ENCODE peak calls at places on chromosome 7, in ten cellular contexts. Z, O, P, E, Q, L, I, T, K and S are unnamed samples.

GRCh38 chr7:15326044-15326644 is 235.7 kb downstream of the AGMO start:
- DNase-seq in O (peak; percentile 2), L (peak; percentile 35), K (no peak), I (peak; percentile 34), E (no peak), Z (peak; percentile 5), T (no peak), Q (no peak), P (no peak), S (no peak)

GRCh38 chr7:90686146-90686545 is 90.0 kb downstream of the CDK14 start:
- DNase-seq in E (no peak), L (no peak), K (no peak), I (no peak), T (no peak), P (no peak), Z (no peak), O (no peak), Q (no peak), S (no peak)

GRCh38 chr7:64653721-64654401 is 12.1 kb upstream of the ZNF107 start:
- DNase-seq in L (no peak), I (no peak), O (no peak), T (no peak), Q (no peak), E (no peak), Z (no peak), P (no peak), K (no peak), S (no peak)

GRCh38 chr7:117941138-117941810 is 68.0 kb upstream of the CTTNBP2 start:
- DNase-seq in P (no peak), K (no peak), Z (no peak), O (no peak), E (no peak), Q (no peak), I (no peak), L (peak; percentile 1), T (no peak), S (no peak)

GRCh38 chr7:143978585-143978984 is 21.5 kb upstream of the OR6B1 start:
- DNase-seq in L (no peak), Z (no peak), P (no peak), K (no peak), O (no peak), T (no peak), I (no peak), Q (no peak), E (no peak), S (no peak)

GRCh38 chr7:88614736-88615135 is 144.8 kb upstream of the ZNF804B start:
- DNase-seq in O (no peak), Z (no peak), L (no peak), K (no peak), I (no peak), P (no peak), E (no peak), T (no peak), Q (no peak), S (no peak)

GRCh38 chr7:2151235-2151634 is 81.5 kb downstream of the MAD1L1 start:
- DNase-seq in O (no peak), I (no peak), L (no peak), T (no peak), K (no peak), Q (no peak), P (no peak), Z (no peak), E (no peak), S (no peak)

GRCh38 chr7:14013880-14014279 is 24.4 kb upstream of the ETV1 start:
- DNase-seq in O (no peak), T (no peak), E (no peak), K (no peak), P (no peak), I (no peak), L (peak; percentile 11), Q (no peak), Z (no peak), S (no peak)

GRCh38 chr7:141693082-141693481 is 8.9 kb downstream of the DENND11 start:
- DNase-seq in Z (no peak), E (no peak), K (no peak), I (no peak), O (no peak), Q (no peak), P (no peak), L (no peak), T (no peak), S (no peak)

DNA sequence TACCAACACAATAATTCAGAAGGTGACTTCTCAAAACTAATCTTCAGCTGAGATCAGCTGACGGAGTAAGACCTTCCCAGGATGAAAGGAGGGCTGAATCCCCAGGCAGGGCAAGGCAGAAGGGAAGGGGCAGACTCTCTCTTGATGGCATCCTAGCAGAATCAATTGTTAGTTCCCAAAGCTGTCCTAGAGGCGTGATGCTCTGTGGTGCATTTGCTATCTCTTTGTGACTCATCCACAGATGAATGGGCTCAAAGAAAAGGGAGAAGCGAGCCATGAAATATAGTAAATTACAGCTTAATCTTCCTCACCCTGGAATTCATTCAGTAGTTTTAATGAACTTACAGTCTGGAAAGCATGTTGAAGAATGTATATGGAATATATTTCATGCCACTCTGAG is 37.2 kb downstream of the PDE1C start:
- DNase-seq in Q (no peak), O (no peak), Z (no peak), K (no peak), T (no peak), L (no peak), P (no peak), E (no peak), I (no peak), S (no peak)
- H3K4me1 ChIP-seq in Q (no peaks in the 10 kb centered on the region), O (no peaks in the 10 kb centered on the region), Z (peaks cover 52% of the 10 kb centered on the region), K (no peaks in the 10 kb centered on the region), T (no peaks in the 10 kb centered on the region), L (peaks cover 8% of the 10 kb centered on the region), P (peaks cover 13% of the 10 kb centered on the region), E (no peaks in the 10 kb centered on the region), I (no peaks in the 10 kb centered on the region), S (no peaks in the 10 kb centered on the region)

GRCh38 chr7:44798649-44799275 is 2.3 kb downstream of the PPIA start:
- DNase-seq in L (no peak), Z (no peak), P (no peak), I (no peak), K (no peak), Q (no peak), E (no peak), O (no peak), T (no peak), S (no peak)

GRCh38 chr7:44796504-44797328 is at the start of gene PPIA:
- DNase-seq in Q (peak; percentile 98), Z (peak; percentile 98), T (peak; percentile 87), E (peak; percentile 99), P (peak; percentile 99), K (peak; percentile 98), I (peak; percentile 97), L (peak; percentile 98), O (peak; percentile 100), S (peak; percentile 96)

GRCh38 chr7:44799939-44800338 is 3.5 kb downstream of the PPIA start:
- DNase-seq in O (no peak), E (no peak), K (no peak), L (no peak), P (no peak), Q (no peak), I (no peak), T (no peak), Z (no peak), S (no peak)

GRCh38 chr7:44796034-44796503 is 412 bp upstream of the PPIA start:
- DNase-seq in E (no peak), K (no peak), O (no peak), T (no peak), Q (no peak), I (peak; percentile 16), Z (peak; percentile 64), P (no peak), L (peak; percentile 36), S (peak; percentile 21)

DNA sequence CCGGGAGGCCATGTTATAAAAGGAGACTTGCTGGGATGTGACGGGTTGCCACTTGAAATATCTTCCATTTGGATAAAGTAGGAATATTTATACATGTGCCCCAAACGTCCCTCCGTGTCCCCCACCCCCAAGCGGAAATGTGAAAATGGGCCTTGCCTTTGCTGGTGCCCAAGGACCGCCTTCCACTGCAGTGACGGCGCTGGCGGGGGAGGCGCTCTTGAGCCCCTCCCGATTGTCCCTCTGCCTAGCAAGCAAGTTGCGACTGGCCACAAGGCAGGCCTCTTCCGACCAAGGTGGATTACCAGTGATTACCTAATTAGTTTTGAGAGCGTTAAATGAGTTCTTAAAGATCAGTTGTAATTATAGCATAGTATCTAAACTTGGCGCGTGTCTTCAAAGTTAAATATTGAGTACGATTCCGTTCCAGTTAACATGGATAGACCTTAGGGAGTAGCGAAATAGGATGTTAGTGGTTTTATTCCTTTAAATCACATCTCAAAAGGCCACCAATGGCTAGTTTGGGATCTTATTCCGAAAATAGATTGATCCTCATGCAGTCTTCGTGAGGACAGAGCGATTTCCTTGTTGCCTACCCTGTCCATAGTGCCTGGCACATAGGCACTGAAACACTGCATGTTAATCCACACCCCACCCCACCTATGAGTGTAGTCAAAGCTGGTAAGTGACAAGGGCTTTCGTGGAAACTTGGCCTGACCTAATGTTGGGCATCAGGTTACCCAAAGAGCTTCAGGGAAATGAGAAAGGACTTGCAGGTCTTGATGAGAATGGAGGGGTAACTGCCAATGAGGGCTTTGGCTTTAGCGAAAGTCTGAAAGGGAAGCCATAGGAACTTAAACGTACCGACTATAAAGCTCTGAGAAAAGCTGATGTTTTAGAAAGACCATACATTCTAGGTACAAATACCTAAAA is 1.1 kb downstream of the PPIA start:
- DNase-seq in P (peak; percentile 93), O (peak; percentile 78), K (peak; percentile 86), E (peak; percentile 94), Z (peak; percentile 81), I (peak; percentile 64), L (peak; percentile 84), Q (peak; percentile 85), T (no peak), S (peak; percentile 88)
- TF ChIP-seq POLR2A in P (no peak), O (no peak), K (no peak), E (no peak), Z (peak; percentile 26), I (no peak), L (peak; percentile 77), Q (peak; percentile 36), T (no peak), S (peak; percentile 64)

GRCh38 chr7:55190511-55191160 is 171.8 kb downstream of the EGFR start:
- DNase-seq in K (no peak), Z (no peak), E (no peak), O (no peak), I (no peak), P (no peak), Q (no peak), T (no peak), L (no peak), S (no peak)
- H3K4me1 ChIP-seq in K (no peaks in the 10 kb centered on the region), Z (peaks cover 38% of the 10 kb centered on the region), E (peaks cover 15% of the 10 kb centered on the region), O (no peaks in the 10 kb centered on the region), I (peaks cover 12% of the 10 kb centered on the region), P (peaks cover 15% of the 10 kb centered on the region), Q (peaks cover 26% of the 10 kb centered on the region), T (no peaks in the 10 kb centered on the region), L (peaks cover 47% of the 10 kb centered on the region), S (peaks cover 54% of the 10 kb centered on the region)

GRCh38 chr7:83162402-83163256 is at the start of gene PCLO:
- DNase-seq in Z (peak; percentile 52), L (peak; percentile 3), O (peak; percentile 6), P (peak; percentile 95), I (peak; percentile 92), T (no peak), K (peak; percentile 31), E (peak; percentile 55), Q (peak; percentile 72), S (no peak)
- TF ChIP-seq POLR2A in Z (peak; percentile 79), L (no peak), O (no peak), P (peak; percentile 84), I (peak; percentile 55), T (peak; percentile 49), K (peak; percentile 40), E (no peak), Q (no peak), S (no peak)

GRCh38 chr7:22668971-22669401 is 58.0 kb upstream of the IL6 start:
- DNase-seq in P (no peak), Q (no peak), I (no peak), O (no peak), L (no peak), T (no peak), E (no peak), Z (no peak), K (no peak), S (no peak)
- H3K4me1 ChIP-seq in P (no peaks in the 10 kb centered on the region), Q (no peaks in the 10 kb centered on the region), I (peaks cover 26% of the 10 kb centered on the region), O (peaks cover 19% of the 10 kb centered on the region), L (peaks cover 31% of the 10 kb centered on the region), T (peaks cover 11% of the 10 kb centered on the region), E (peaks cover 5% of the 10 kb centered on the region), Z (peaks cover 54% of the 10 kb centered on the region), K (no peaks in the 10 kb centered on the region), S (no peaks in the 10 kb centered on the region)